ENCODE peak calls at places on chromosomes 4 and X, in four cellular contexts. G is tibial nerve, R is Peyer's patch, V is testis. U is an unnamed sample.

GRCh38 chr4:105605493-105605892 is 53.1 kb downstream of the ARHGEF38 start:
- DNase-seq in G (no peak), R (no peak), V (no peak), U (no peak)

GRCh38 chr4:142815834-142816233 is 30.3 kb downstream of the INPP4B start:
- DNase-seq in G (peak), R (no peak), V (no peak), U (no peak)

GRCh38 chr4:15956179-15956850 is 6.7 kb downstream of the FGFBP2 start:
- DNase-seq in G (peak), R (peak), V (peak), U (peak)

GRCh38 chrX:131830400-131831184 is 192.5 kb upstream of the STK26 start:
- DNase-seq in G (peak), R (no peak), V (peak), U (no peak)

GRCh38 chr4:142845293-142846070 is 619 bp downstream of the INPP4B start:
- DNase-seq in G (peak), R (peak), V (peak), U (peak)

GRCh38 chr4:7045961-7046921 is 3.1 kb downstream of the TADA2B start:
- DNase-seq in G (no peak), R (no peak), V (no peak), U (no peak)

GRCh38 chr4:76803522-76803921 is 94.4 kb downstream of the SOWAHB start:
- DNase-seq in G (peak), R (no peak), V (no peak), U (no peak)

GRCh38 chrX:44317196-44317595 is 26.3 kb downstream of the EFHC2 start:
- DNase-seq in G (no peak), R (no peak), V (no peak), U (no peak)

GRCh38 chrX:154750301-154751120 is at the start of gene GAB3:
- DNase-seq in G (no peak), R (peak), V (peak), U (no peak)

GRCh38 chr4:113474017-113474416 is 287.5 kb downstream of the CAMK2D start:
- DNase-seq in G (no peak), R (no peak), V (no peak), U (no peak)

GRCh38 chr4:102616661-102617060 is 115.5 kb downstream of the NFKB1 start:
- DNase-seq in G (no peak), R (no peak), V (no peak), U (no peak)

GRCh38 chr4:177367336-177367735 is 57.7 kb downstream of the NEIL3 start:
- DNase-seq in G (no peak), R (no peak), V (no peak), U (no peak)

GRCh38 chr4:53309321-53310020 is 56.4 kb downstream of the SCFD2 start:
- DNase-seq in G (no peak), R (no peak), V (no peak), U (no peak)

GRCh38 chrX:36859231-36859630 is 148.9 kb upstream of the FAM47C start:
- DNase-seq in G (no peak), R (no peak), V (no peak), U (no peak)

GRCh38 chr4:14396183-14396582 is 606.1 kb upstream of the CPEB2 start:
- DNase-seq in G (no peak), R (no peak), V (no peak), U (no peak)

GRCh38 chrX:104193485-104193884 is 27.2 kb downstream of the FAM199X start:
- DNase-seq in G (no peak), R (no peak), V (no peak), U (no peak)

GRCh38 chr4:137707626-137708025 is 175.3 kb upstream of the PCDH18 start:
- DNase-seq in G (no peak), R (no peak), V (no peak), U (no peak)

GRCh38 chr4:38230821-38231583 is 270.8 kb downstream of the PTTG2 start:
- DNase-seq in G (no peak), R (no peak), V (no peak), U (no peak)

GRCh38 chrX:17441965-17442364 is 67.0 kb downstream of the NHS start:
- DNase-seq in G (no peak), R (no peak), V (no peak), U (no peak)

GRCh38 chrX:138872537-138872936 is 161.0 kb upstream of the FGF13 start:
- DNase-seq in G (no peak), R (no peak), V (no peak), U (no peak)

GRCh38 chr4:95044204-95044848 is 286.6 kb downstream of the BMPR1B start:
- DNase-seq in G (no peak), R (no peak), V (no peak), U (no peak)

GRCh38 chr4:38237139-38237538 is 276.9 kb downstream of the PTTG2 start:
- DNase-seq in G (no peak), R (no peak), V (no peak), U (no peak)

GRCh38 chr4:6419452-6420028 is 52.9 kb downstream of the PPP2R2C start:
- DNase-seq in G (no peak), R (no peak), V (peak), U (no peak)

GRCh38 chr4:26356067-26356466 is 35.3 kb downstream of the RBPJ start:
- DNase-seq in G (no peak), R (no peak), V (no peak), U (no peak)

GRCh38 chr4:144355809-144356757 is 215.6 kb upstream of the GYPA start:
- DNase-seq in G (peak), R (no peak), V (peak), U (no peak)

GRCh38 chrX:151359931-151360871 is 36.8 kb upstream of the VMA21 start:
- DNase-seq in G (no peak), R (peak), V (peak), U (no peak)

GRCh38 chrX:40734956-40735317 is 405 bp downstream of the MED14 start:
- DNase-seq in G (no peak), R (no peak), V (peak), U (no peak)

GRCh38 chrX:7926914-7927258 is 327 bp downstream of the PNPLA4 start:
- DNase-seq in G (no peak), R (no peak), V (no peak), U (no peak)

GRCh38 chr4:10734697-10735096 is 50.1 kb upstream of the CLNK start:
- DNase-seq in G (no peak), R (no peak), V (no peak), U (no peak)

GRCh38 chrX:38986586-38986985 is 185.3 kb downstream of the MID1IP1 start:
- DNase-seq in G (no peak), R (no peak), V (no peak), U (no peak)

GRCh38 chr4:115090483-115091075 is 22.8 kb downstream of the NDST4 start:
- DNase-seq in G (no peak), R (no peak), V (no peak), U (no peak)

GRCh38 chr4:20618729-20619128 is 81.5 kb upstream of the PACRGL start:
- DNase-seq in G (no peak), R (no peak), V (no peak), U (no peak)

DNA sequence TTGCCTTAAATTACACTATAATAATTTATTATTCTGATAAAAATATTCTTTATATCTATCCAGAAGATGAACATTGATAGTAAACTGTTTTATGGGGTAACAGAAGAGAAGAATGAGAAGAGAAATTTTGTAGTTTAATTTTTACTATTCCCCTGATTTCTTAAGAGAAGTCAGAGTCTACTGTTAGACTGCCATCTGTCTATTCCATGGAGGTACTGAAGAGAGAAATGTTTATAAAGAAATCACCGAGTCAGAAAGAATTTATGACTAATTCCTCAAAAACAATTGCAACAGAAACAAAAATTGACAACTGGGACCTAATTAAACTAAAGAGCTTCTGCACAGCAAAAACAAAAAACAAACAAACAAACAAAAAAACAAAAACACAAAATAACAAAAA is 149.9 kb downstream of the FGF16 start:
- DNase-seq in G (no peak), R (no peak), V (no peak), U (no peak)
- TF ChIP-seq CTCF in G (no peak), R (peak), V (peak), U (no peak)

GRCh38 chr4:108035691-108036090 is 46.0 kb downstream of the HADH start:
- DNase-seq in G (no peak), R (no peak), V (no peak), U (no peak)

GRCh38 chr4:108034560-108034959 is 44.9 kb downstream of the HADH start:
- DNase-seq in G (no peak), R (no peak), V (no peak), U (no peak)

GRCh38 chr4:108033348-108033747 is 43.7 kb downstream of the HADH start:
- DNase-seq in G (no peak), R (no peak), V (no peak), U (no peak)

GRCh38 chr4:108037884-108038283 is 48.2 kb downstream of the HADH start:
- DNase-seq in G (no peak), R (no peak), V (no peak), U (no peak)

DNA sequence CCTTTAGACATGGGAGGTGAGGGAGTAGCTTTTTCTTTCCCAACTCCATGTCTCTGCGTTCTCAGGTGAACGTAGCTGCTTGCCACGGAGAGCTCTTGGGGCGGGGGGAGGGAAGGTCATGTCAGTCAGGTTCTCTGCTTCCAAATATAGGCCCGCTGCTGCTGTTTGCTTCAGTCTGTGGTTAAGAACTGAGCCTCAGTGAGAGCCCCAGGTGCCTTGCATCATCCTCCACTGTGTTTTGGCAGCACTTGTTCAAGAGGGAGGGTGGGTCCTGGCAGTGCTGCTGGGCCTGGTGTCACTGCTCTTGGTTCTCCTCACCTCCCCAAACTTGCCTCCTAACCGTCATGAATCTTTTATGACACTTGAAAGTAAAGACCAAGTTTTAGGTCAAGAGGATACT is 46.6 kb downstream of the HADH start:
- DNase-seq in G (no peak), R (no peak), V (no peak), U (no peak)
- TF ChIP-seq POLR2A in G (no peak), R (no peak), V (no peak), U (no peak)

GRCh38 chr4:8103421-8103820 is 55.2 kb downstream of the ABLIM2 start:
- DNase-seq in G (no peak), R (no peak), V (no peak), U (no peak)
- TF ChIP-seq CTCF in G (no peak), R (no peak), V (no peak), U (no peak)

DNA sequence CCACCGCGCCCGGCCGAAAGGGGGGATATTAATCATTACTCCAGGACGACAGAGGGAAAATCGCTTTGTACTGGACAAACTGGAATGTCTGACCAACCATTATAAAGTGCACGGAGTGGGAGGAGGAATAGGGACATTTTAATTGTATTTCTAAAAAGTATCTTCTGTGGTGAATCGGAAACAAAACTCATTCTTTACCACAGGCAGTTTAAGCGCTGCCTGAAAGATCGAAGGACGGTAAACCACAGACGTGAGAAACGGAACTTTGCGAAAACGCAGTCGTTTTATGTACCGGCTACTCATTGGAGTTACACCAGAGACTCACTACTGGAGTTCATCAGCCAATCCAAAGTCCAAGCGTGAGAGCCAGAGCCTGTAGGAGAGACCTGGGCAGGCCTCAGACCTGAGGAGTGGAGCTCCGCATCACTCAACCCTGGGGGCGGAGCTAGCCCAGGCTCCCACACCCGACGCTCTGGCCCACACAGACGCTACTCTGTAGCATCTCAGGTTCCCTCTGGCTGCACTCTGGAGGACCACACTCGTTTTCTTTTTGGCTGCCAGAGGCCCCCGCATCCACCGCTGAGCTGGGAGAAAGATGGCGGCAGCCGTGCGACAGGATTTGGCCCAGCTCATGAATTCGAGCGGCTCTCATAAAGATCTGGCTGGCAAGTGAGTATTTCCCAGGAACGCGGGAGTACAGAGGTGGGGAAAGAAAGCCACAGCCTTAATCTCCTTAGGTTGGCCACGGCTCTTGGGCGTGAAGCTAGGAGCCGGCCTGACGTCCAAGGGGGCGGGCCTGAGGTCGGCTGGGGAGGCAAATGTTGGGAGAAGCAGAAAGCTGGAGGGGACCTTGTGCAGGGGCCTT is at the start of gene COPS4:
- DNase-seq in G (peak), R (peak), V (peak), U (peak)
- TF ChIP-seq POLR2A in G (peak), R (peak), V (peak), U (peak)

DNA sequence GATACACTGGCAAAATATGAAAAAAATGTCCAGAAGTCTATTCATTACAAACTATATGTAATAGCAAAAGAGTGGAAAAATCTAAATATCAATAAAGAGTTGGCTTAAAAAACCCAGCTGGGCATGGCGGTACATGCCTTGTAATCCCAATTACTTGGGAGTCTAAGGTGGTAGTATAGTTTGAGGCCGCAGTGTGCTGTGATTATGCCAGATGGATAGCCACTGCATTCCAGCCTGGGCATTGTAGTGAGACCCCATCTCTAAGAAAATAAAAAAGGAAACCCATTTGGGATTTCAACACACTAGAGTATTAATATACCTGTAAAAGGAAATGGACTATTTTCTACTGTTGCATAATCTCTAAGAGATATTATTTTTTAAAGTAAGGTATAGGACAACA is 45.4 kb downstream of the AFF1 start:
- DNase-seq in G (no peak), R (no peak), V (no peak), U (no peak)
- TF ChIP-seq CTCF in G (no peak), R (no peak), V (no peak), U (no peak)

GRCh38 chr4:121814756-121815155 is 8.9 kb downstream of the CCNA2 start:
- DNase-seq in G (no peak), R (no peak), V (no peak), U (no peak)
- TF ChIP-seq POLR2A in G (no peak), R (no peak), V (no peak), U (no peak)

GRCh38 chr4:126630171-126630570 is 1002.6 kb upstream of the INTU start:
- DNase-seq in G (no peak), R (no peak), V (peak), U (no peak)

GRCh38 chr4:126628933-126629332 is 1003.8 kb upstream of the INTU start:
- DNase-seq in G (no peak), R (no peak), V (no peak), U (no peak)

DNA sequence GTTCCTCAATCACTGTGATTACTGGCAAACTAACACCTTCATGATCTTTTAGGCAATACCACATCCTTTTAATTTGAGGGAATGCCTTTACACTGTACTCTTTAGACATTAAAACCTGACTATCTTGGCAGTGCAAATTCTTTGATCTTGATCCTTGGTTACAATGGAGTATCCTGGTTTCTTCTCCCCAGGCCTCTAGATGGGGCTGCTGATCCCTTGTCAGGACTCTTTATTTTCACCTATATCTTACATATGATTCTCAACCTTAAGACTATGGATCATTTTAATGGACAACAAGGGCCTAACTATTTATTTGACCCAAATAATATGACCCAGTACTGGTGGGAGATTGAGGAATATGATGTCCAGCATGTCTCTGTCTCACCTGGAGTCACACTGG is 1005.5 kb upstream of the INTU start:
- DNase-seq in G (no peak), R (no peak), V (no peak), U (no peak)
- TF ChIP-seq CTCF in G (no peak), R (no peak), V (no peak), U (no peak)

GRCh38 chrX:35251229-35251628 is 308.6 kb downstream of the FAM47B start:
- DNase-seq in G (no peak), R (no peak), V (no peak), U (no peak)
- TF ChIP-seq POLR2A in G (no peak), R (no peak), V (no peak), U (no peak)

GRCh38 chr4:1512081-1512737 is 106.0 kb upstream of the NKX1-1 start:
- DNase-seq in G (no peak), R (no peak), V (no peak), U (no peak)

GRCh38 chr4:1511441-1512041 is 105.3 kb upstream of the NKX1-1 start:
- DNase-seq in G (peak), R (no peak), V (peak), U (no peak)

GRCh38 chr4:1514612-1515011 is 108.4 kb upstream of the NKX1-1 start:
- DNase-seq in G (no peak), R (no peak), V (no peak), U (no peak)

GRCh38 chr4:1513936-1514483 is 107.8 kb upstream of the NKX1-1 start:
- DNase-seq in G (no peak), R (no peak), V (no peak), U (no peak)

DNA sequence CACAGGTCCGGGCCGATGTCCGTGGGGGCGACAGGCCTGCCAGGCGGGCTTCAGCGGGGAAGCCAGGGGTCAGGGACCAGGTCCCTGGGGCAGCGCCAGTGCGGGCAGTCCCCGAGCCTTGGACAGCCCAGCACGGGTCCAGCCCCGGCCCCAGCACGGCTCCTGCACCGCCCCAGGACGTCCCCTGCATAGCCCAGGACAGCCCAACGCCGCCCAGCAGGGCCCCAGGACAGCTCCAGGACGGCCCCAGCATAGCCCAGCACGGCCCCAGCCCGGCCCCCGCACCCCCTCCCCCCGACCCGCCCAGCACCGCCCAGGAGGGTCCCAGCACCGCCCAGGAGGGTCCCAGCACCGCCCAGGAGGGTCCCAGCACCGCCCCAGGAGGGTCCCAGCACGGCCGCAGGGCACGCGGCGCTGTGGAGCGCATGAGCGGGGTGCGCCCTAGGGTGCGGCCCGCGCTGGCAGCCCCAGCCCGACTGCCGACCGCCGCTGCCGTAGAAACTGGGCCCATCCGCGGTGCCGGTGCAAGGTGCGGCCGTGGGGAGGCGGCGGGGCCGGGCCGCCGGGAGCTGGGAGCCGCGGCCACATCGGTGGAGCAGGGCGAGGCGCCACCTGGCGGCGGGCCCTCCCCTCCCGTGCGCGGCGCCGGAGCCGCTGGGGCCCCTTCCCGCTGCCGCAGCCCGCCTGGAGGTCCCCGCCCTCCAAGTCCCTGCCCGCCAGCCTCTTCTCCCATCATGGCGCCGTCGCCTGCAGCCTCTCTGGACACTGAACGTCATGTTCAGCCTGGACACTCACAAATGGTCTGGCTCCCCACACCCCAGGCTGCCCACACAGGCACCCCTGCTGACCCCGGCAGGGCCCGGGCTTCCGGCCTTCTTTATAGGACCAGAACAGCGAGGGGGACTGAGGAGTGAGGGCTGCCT is 106.8 kb upstream of the NKX1-1 start:
- DNase-seq in G (no peak), R (peak), V (peak), U (no peak)
- TF ChIP-seq CTCF in G (peak), R (peak), V (peak), U (no peak)